ENCODE peak calls at places on chromosomes 2 and 18, in five cellular contexts. H is mesendoderm; M is cardiac muscle cell; I is aorta; B is CD4-positive, alpha-beta memory T cell. P is an unnamed sample. For H3K4me1, the result is how much of the 10 kb centered on the place peaks cover.

GRCh38 chr18:72830109-72830508 is 37.7 kb downstream of the NETO1 start:
- DNase-seq in H (peak), M (no peak), I (no peak), B (no peak), P (no peak)

GRCh38 chr2:240467149-240467642 is 31.7 kb downstream of the GPC1 start:
- DNase-seq in H (no peak), M (no peak), I (no peak), B (no peak), P (no peak)

GRCh38 chr2:222456479-222457077 is 32.2 kb downstream of the SGPP2 start:
- DNase-seq in H (no peak), M (no peak), I (no peak), B (no peak), P (no peak)

GRCh38 chr18:31819106-31819924 is 58.6 kb upstream of the SLC25A52 start:
- DNase-seq in H (peak), M (peak), I (no peak), B (peak), P (no peak)

GRCh38 chr2:101776172-101777043 is 78.9 kb downstream of the MAP4K4 start:
- DNase-seq in H (peak), M (peak), I (no peak), B (no peak), P (no peak)

GRCh38 chr2:235659767-235660322 is 166.0 kb downstream of the AGAP1 start:
- DNase-seq in H (no peak), M (peak), I (no peak), B (no peak), P (no peak)

GRCh38 chr18:36745219-36745975 is 83.4 kb downstream of the TPGS2 start:
- DNase-seq in H (no peak), M (no peak), I (no peak), B (no peak), P (no peak)

GRCh38 chr2:74206180-74206688 is 7.8 kb downstream of the MTHFD2 start:
- DNase-seq in H (peak), M (peak), I (no peak), B (peak), P (no peak)

GRCh38 chr2:141201161-141201560 is 929.7 kb downstream of the LRP1B start:
- DNase-seq in H (peak), M (no peak), I (no peak), B (no peak), P (no peak)

GRCh38 chr2:12855508-12855907 is 138.8 kb downstream of the TRIB2 start:
- DNase-seq in H (no peak), M (no peak), I (no peak), B (peak), P (no peak)

GRCh38 chr2:60463249-60463648 is 90.2 kb downstream of the BCL11A start:
- DNase-seq in H (no peak), M (peak), I (no peak), B (no peak), P (no peak)

GRCh38 chr18:40222736-40223135 is 1732.3 kb upstream of the PIK3C3 start:
- DNase-seq in H (no peak), M (peak), I (no peak), B (no peak), P (no peak)

GRCh38 chr2:240319855-240320560 is 115.5 kb upstream of the GPC1 start:
- DNase-seq in H (peak), M (peak), I (peak), B (no peak), P (no peak)

GRCh38 chr2:169395821-169396374 is 33.6 kb upstream of the LRP2 start:
- DNase-seq in H (no peak), M (no peak), I (no peak), B (no peak), P (no peak)

GRCh38 chr2:231198291-231199173 is at the start of gene ARMC9:
- DNase-seq in H (peak), M (peak), I (peak), B (peak), P (peak)

GRCh38 chr2:133411857-133412256 is 156.4 kb downstream of the NCKAP5 start:
- DNase-seq in H (peak), M (no peak), I (no peak), B (no peak), P (no peak)

GRCh38 chr2:234690569-234691225 is 193.8 kb upstream of the ARL4C start:
- DNase-seq in H (no peak), M (no peak), I (no peak), B (no peak), P (no peak)

GRCh38 chr2:48148841-48149240 is 242.5 kb upstream of the FBXO11 start:
- DNase-seq in H (no peak), M (no peak), I (no peak), B (no peak), P (no peak)

GRCh38 chr18:57029761-57030160 is 117.1 kb upstream of the BOD1L2 start:
- DNase-seq in H (peak), M (peak), I (no peak), B (no peak), P (no peak)

GRCh38 chr2:45748239-45748638 is 96.8 kb downstream of the PRKCE start:
- DNase-seq in H (no peak), M (peak), I (no peak), B (no peak), P (no peak)

GRCh38 chr2:233053928-233054774 is 6.0 kb upstream of the INPP5D start:
- DNase-seq in H (peak), M (peak), I (peak), B (peak), P (peak)

GRCh38 chr2:177984739-177985138 is 87.8 kb downstream of the PDE11A start:
- DNase-seq in H (no peak), M (no peak), I (no peak), B (no peak), P (no peak)

GRCh38 chr2:58620127-58620526 is 379.0 kb upstream of the FANCL start:
- DNase-seq in H (no peak), M (no peak), I (no peak), B (no peak), P (no peak)

GRCh38 chr18:69584429-69584828 is 183.7 kb downstream of the DOK6 start:
- DNase-seq in H (no peak), M (no peak), I (no peak), B (no peak), P (no peak)

GRCh38 chr2:184598313-184599053 is at the start of gene ZNF804A:
- DNase-seq in H (peak), M (peak), I (peak), B (no peak), P (no peak)

GRCh38 chr2:73979686-73980085 is 5.0 kb upstream of the TET3 start:
- DNase-seq in H (no peak), M (peak), I (no peak), B (no peak), P (no peak)

GRCh38 chr2:240139666-240140393 is 628 bp downstream of the OTOS start:
- DNase-seq in H (no peak), M (no peak), I (peak), B (no peak), P (no peak)

GRCh38 chr2:152407204-152407721 is 72.3 kb downstream of the FMNL2 start:
- DNase-seq in H (peak), M (peak), I (peak), B (no peak), P (no peak)

GRCh38 chr18:34709104-34709503 is 994 bp upstream of the DTNA start:
- DNase-seq in H (no peak), M (peak), I (no peak), B (no peak), P (no peak)

GRCh38 chr2:189393440-189394111 is 47.7 kb upstream of the WDR75 start:
- DNase-seq in H (peak), M (peak), I (no peak), B (no peak), P (no peak)

GRCh38 chr2:182015334-182016109 is 29.9 kb downstream of the PPP1R1C start:
- DNase-seq in H (no peak), M (peak), I (no peak), B (no peak), P (no peak)

GRCh38 chr2:44774826-44775492 is 166.5 kb upstream of the SIX3 start:
- DNase-seq in H (no peak), M (no peak), I (no peak), B (no peak), P (no peak)

GRCh38 chr2:238894950-238895298 is 47.0 kb downstream of the TWIST2 start:
- DNase-seq in H (no peak), M (no peak), I (no peak), B (no peak), P (no peak)

GRCh38 chr2:216991563-216991962 is 131.7 kb upstream of the TNP1 start:
- DNase-seq in H (no peak), M (peak), I (no peak), B (no peak), P (no peak)

GRCh38 chr2:152034257-152034801 is 64.5 kb downstream of the CACNB4 start:
- DNase-seq in H (peak), M (no peak), I (no peak), B (no peak), P (no peak)

GRCh38 chr2:109322111-109322510 is 193.1 kb downstream of the SH3RF3 start:
- DNase-seq in H (no peak), M (peak), I (peak), B (no peak), P (no peak)

GRCh38 chr2:28544405-28544914 is 48.6 kb downstream of the PLB1 start:
- DNase-seq in H (peak), M (peak), I (no peak), B (peak), P (peak)

DNA sequence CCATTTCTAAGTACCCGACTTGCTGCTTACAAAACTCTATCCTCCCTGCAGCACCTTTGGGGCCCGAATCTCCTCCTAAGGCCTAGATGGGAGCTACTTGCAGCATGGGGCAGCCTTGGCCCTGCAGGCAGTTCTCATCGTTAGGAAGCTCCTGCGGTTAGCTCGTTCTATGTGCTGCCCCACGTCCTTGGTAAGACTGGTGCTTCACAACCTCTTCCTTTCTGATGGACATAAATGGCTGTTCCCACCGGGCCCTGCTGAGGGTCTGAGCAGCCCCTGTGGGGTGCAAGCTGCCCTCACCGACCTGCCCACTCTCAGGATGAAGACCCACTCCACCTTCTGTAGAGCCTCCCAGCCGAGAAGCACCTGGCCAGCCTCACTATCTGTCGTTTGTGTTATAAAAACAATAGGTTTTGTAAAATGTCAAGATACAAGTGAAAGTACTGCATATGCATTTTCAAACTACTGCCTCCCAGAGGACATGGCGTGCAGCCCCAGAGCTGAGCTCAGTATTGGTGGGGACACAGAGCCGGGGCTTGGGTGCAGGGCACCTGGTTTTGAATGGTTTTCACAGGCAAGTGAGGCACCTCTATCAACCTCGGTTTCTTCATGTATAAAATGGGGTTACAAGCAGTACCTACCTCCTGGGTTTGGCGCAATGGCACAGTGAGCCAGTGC is 19.4 kb downstream of the OTOF start:
- DNase-seq in H (no peak), M (no peak), I (peak), B (no peak), P (no peak)
- H3K4me1 ChIP-seq in H (under half), M (under half), I (under half), B (under half), P (under half)

DNA sequence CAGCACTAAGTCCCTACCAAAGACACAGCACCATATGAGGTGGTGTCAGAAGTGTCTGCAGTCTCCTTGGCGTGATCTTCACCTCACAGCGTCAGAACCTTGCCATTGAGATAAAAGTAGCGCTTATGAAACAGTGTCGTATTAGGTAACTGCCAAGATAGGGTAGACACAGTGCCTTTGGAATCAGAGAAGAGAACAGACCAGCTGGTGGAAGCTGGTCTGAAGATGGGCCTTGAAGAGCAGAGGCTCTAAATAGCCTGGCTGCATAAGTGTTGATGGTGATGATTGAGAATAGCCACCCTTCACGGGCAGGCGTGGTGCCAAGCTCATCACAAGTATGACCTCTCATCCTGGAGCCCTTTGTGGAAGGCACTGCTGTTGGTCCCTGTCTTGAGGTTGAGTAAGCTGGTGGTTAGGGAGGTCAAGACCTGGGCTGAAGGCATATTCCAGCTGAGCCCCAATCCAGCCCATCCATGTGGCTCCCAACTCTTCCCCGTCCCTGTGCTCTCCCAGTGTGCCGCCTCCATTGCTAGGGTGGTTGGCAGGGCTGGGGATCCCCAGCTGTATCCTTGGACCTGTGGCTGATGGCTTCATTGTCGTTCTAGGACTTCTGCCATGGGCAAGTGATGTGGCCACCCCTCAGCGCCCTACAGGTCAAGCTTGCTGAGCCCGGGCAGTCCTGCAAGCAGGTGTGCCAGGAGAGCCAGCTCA is 187.4 kb downstream of the MGAT5 start:
- DNase-seq in H (no peak), M (no peak), I (no peak), B (no peak), P (no peak)
- H3K4me3 ChIP-seq in H (no peak), M (no peak), I (no peak), B (no peak), P (no peak)

GRCh38 chr2:190977505-190977904 is 36.5 kb downstream of the STAT1 start:
- DNase-seq in H (no peak), M (no peak), I (no peak), B (no peak), P (no peak)
- H3K27ac ChIP-seq in H (no peak), M (no peak), I (no peak), B (no peak), P (no peak)

DNA sequence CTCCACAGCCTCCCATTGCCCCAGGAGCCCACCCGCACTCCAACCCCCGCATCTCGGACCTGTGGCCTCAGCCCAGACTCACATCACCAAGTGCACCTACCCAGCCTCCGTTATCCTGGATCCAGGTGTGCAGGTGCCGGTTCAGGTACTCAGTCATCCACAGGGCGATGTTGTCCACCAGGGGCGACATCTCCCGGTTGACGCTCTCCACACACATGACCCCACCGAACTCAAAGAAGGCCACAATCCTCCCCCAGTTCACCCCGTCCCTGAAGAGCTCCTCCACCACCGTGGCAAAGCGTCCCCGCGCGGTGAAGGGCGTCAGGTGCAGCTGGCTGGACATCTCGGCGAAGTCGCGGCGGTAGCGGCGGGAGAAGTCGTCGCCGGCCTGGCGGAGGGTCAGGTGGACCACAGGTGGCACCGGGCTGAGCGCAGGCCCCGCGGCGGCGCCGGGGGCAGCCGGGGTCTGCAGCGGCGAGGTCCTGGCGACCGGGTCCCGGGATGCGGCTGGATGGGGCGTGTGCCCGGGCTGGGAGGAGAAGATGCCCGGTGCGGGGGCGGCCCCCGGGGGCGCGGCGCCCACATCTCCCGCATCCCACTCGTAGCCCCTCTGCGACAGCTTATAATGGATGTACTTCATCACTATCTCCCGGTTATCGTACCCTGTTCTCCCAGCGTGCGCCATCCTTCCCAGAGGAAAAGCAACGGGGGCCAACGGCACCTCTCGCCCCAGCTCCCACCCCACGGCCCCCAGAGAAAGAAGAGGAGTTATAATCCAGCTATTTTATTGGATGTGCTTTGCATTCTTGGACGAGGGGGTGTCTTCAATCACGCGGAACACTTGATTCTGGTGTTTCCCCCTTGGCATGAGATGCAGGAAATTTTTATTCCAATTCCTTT is 1.3 kb downstream of the BCL2 start:
- DNase-seq in H (peak), M (no peak), I (peak), B (peak), P (peak)
- H3K4me1 ChIP-seq in H (under half), M (under half), I (under half), B (half or more), P (under half)

GRCh38 chr2:76759634-76760366 is 762.4 kb downstream of the LRRTM4 start:
- DNase-seq in H (no peak), M (no peak), I (no peak), B (no peak), P (no peak)
- H3K4me3 ChIP-seq in H (no peak), M (no peak), I (no peak), B (no peak), P (no peak)